ENCODE peak calls at places on chromosome 1, in six cellular contexts. S is NCI-H69, U is NCI-H2081, X is glutamatergic neuron, G is T-helper 9 cell, A is astrocyte of the spinal cord. K is an unnamed sample.

GRCh38 chr1:39683591-39684312 is 7.5 kb downstream of the HPCAL4 start:
- DNase-seq in S (no peak), U (no peak), X (no peak), G (peak; percentile 43), A (no peak), K (no peak)

GRCh38 chr1:24902471-24902891 is 27.6 kb downstream of the RUNX3 start:
- DNase-seq in S (no peak), U (no peak), X (no peak), G (no peak), A (no peak), K (no peak)

GRCh38 chr1:169090900-169091311 is 15.6 kb upstream of the ATP1B1 start:
- DNase-seq in S (no peak), U (no peak), X (no peak), G (no peak), A (no peak), K (no peak)

GRCh38 chr1:245956225-245956624 is 550.9 kb downstream of the SMYD3 start:
- DNase-seq in S (no peak), U (no peak), X (no peak), G (no peak), A (no peak), K (no peak)

GRCh38 chr1:11499825-11500331 is 20.9 kb downstream of the DISP3 start:
- DNase-seq in S (peak; percentile 49), U (no peak), X (no peak), G (no peak), A (no peak), K (no peak)

GRCh38 chr1:170262540-170262939 is 116.8 kb downstream of the NTMT2 start:
- DNase-seq in S (no peak), U (no peak), X (no peak), G (no peak), A (no peak), K (no peak)

GRCh38 chr1:116020668-116021272 is 44.5 kb downstream of the SLC22A15 start:
- DNase-seq in S (peak; percentile 88), U (peak; percentile 64), X (peak; percentile 71), G (peak; percentile 10), A (peak; percentile 50), K (peak; percentile 12)

GRCh38 chr1:24864409-24864808 is 65.7 kb downstream of the RUNX3 start:
- DNase-seq in S (no peak), U (no peak), X (no peak), G (no peak), A (no peak), K (no peak)